ENCODE peak calls at places on chromosome 17, in four cellular contexts. Y, S, B and K are unnamed samples.

GRCh38 chr17:16926061-16926511 is 45.8 kb downstream of the TNFRSF13B start:
- DNase-seq in B (no peak), S (no peak), Y (no peak), K (no peak)

GRCh38 chr17:77459018-77459755 is 318.4 kb downstream of the SEC14L1 start:
- DNase-seq in B (no peak), Y (no peak), S (no peak), K (no peak)

GRCh38 chr17:74994440-74994839 is 7.0 kb downstream of the CDR2L start:
- DNase-seq in Y (no peak), S (no peak), B (peak), K (no peak)

GRCh38 chr17:66398059-66398458 is 95.6 kb downstream of the PRKCA start:
- DNase-seq in Y (no peak), S (no peak), B (no peak), K (no peak)

GRCh38 chr17:71315568-71315967 is 805.3 kb upstream of the SOX9 start:
- DNase-seq in B (no peak), Y (no peak), S (no peak), K (no peak)

GRCh38 chr17:16001498-16001897 is 1.9 kb downstream of the TTC19 start:
- DNase-seq in B (peak), Y (no peak), S (no peak), K (no peak)

GRCh38 chr17:15954222-15954621 is 9.3 kb downstream of the ADORA2B start:
- DNase-seq in Y (peak), S (no peak), B (peak), K (no peak)

GRCh38 chr17:43834106-43834505 is 1.2 kb upstream of the MPP3 start:
- DNase-seq in Y (no peak), B (peak), S (no peak), K (no peak)

GRCh38 chr17:64747938-64748540 is 85.9 kb upstream of the SMURF2 start:
- DNase-seq in S (no peak), B (peak), Y (no peak), K (no peak)

GRCh38 chr17:49327835-49328784 is 33.9 kb downstream of the ZNF652 start:
- DNase-seq in B (no peak), Y (no peak), S (no peak), K (no peak)